ENCODE peak calls at places on chromosome 22, in eight cellular contexts. One of them, this sample, is unnamed.

GRCh38 chr22:30702856-30703255 is 8.2 kb downstream of the OSBP2 start:
- DNase-seq in type B pancreatic cell: no peak
- DNase-seq in dermis blood vessel endothelial cell: no peak
- DNase-seq in activated CD8-positive, alpha-beta memory T cell treated with anti-CD3 and anti-CD28 coated beads for 1 hour: no peak
- DNase-seq in lung: no peak
- DNase-seq in effector memory CD8-positive, alpha-beta T cell: no peak
- DNase-seq in activated naive CD4-positive, alpha-beta T cell treated with anti-CD3 and anti-CD28 coated beads for 36 hours: no peak
- DNase-seq in activated T-cell treated with anti-CD3 and anti-CD28 coated beads, Interleukin-2, amount 50 U/mL, for 48 hours: no peak
- DNase-seq in this sample: no peak

GRCh38 chr22:35637254-35637653 is 11.0 kb upstream of the APOL6 start:
- DNase-seq in type B pancreatic cell: no peak
- DNase-seq in dermis blood vessel endothelial cell: no peak
- DNase-seq in activated CD8-positive, alpha-beta memory T cell treated with anti-CD3 and anti-CD28 coated beads for 1 hour: no peak
- DNase-seq in lung: no peak
- DNase-seq in effector memory CD8-positive, alpha-beta T cell: no peak
- DNase-seq in activated naive CD4-positive, alpha-beta T cell treated with anti-CD3 and anti-CD28 coated beads for 36 hours: no peak
- DNase-seq in activated T-cell treated with anti-CD3 and anti-CD28 coated beads, Interleukin-2, amount 50 U/mL, for 48 hours: no peak
- DNase-seq in this sample: no peak

GRCh38 chr22:33519140-33519973 is 400.9 kb downstream of the LARGE1 start:
- DNase-seq in type B pancreatic cell: no peak
- DNase-seq in dermis blood vessel endothelial cell: peak; percentile 22
- DNase-seq in activated CD8-positive, alpha-beta memory T cell treated with anti-CD3 and anti-CD28 coated beads for 1 hour: no peak
- DNase-seq in lung: peak; percentile 30
- DNase-seq in effector memory CD8-positive, alpha-beta T cell: no peak
- DNase-seq in activated naive CD4-positive, alpha-beta T cell treated with anti-CD3 and anti-CD28 coated beads for 36 hours: peak; percentile 11
- DNase-seq in activated T-cell treated with anti-CD3 and anti-CD28 coated beads, Interleukin-2, amount 50 U/mL, for 48 hours: peak; percentile 18
- DNase-seq in this sample: peak; percentile 19

GRCh38 chr22:17436382-17436951 is 67.2 kb downstream of the CECR2 start:
- DNase-seq in type B pancreatic cell: no peak
- DNase-seq in dermis blood vessel endothelial cell: no peak
- DNase-seq in activated CD8-positive, alpha-beta memory T cell treated with anti-CD3 and anti-CD28 coated beads for 1 hour: no peak
- DNase-seq in lung: no peak
- DNase-seq in effector memory CD8-positive, alpha-beta T cell: no peak
- DNase-seq in activated naive CD4-positive, alpha-beta T cell treated with anti-CD3 and anti-CD28 coated beads for 36 hours: no peak
- DNase-seq in activated T-cell treated with anti-CD3 and anti-CD28 coated beads, Interleukin-2, amount 50 U/mL, for 48 hours: no peak
- DNase-seq in this sample: peak; percentile 54

GRCh38 chr22:24433868-24434471 is 6.6 kb downstream of the ADORA2A start:
- DNase-seq in type B pancreatic cell: no peak
- DNase-seq in dermis blood vessel endothelial cell: peak; percentile 70
- DNase-seq in activated CD8-positive, alpha-beta memory T cell treated with anti-CD3 and anti-CD28 coated beads for 1 hour: no peak
- DNase-seq in lung: no peak
- DNase-seq in effector memory CD8-positive, alpha-beta T cell: no peak
- DNase-seq in activated naive CD4-positive, alpha-beta T cell treated with anti-CD3 and anti-CD28 coated beads for 36 hours: peak; percentile 84
- DNase-seq in activated T-cell treated with anti-CD3 and anti-CD28 coated beads, Interleukin-2, amount 50 U/mL, for 48 hours: no peak
- DNase-seq in this sample: peak; percentile 62

GRCh38 chr22:38973289-38974169 is 8.6 kb upstream of the APOBEC3B start:
- DNase-seq in type B pancreatic cell: no peak
- DNase-seq in dermis blood vessel endothelial cell: peak; percentile 65
- DNase-seq in activated CD8-positive, alpha-beta memory T cell treated with anti-CD3 and anti-CD28 coated beads for 1 hour: no peak
- DNase-seq in lung: peak; percentile 43
- DNase-seq in effector memory CD8-positive, alpha-beta T cell: peak; percentile 54
- DNase-seq in activated naive CD4-positive, alpha-beta T cell treated with anti-CD3 and anti-CD28 coated beads for 36 hours: peak; percentile 77
- DNase-seq in activated T-cell treated with anti-CD3 and anti-CD28 coated beads, Interleukin-2, amount 50 U/mL, for 48 hours: peak; percentile 75
- DNase-seq in this sample: peak; percentile 66

GRCh38 chr22:22168190-22168940 is 76.2 kb upstream of the VPREB1 start:
- DNase-seq in type B pancreatic cell: no peak
- DNase-seq in dermis blood vessel endothelial cell: no peak
- DNase-seq in activated CD8-positive, alpha-beta memory T cell treated with anti-CD3 and anti-CD28 coated beads for 1 hour: no peak
- DNase-seq in lung: no peak
- DNase-seq in effector memory CD8-positive, alpha-beta T cell: no peak
- DNase-seq in activated naive CD4-positive, alpha-beta T cell treated with anti-CD3 and anti-CD28 coated beads for 36 hours: no peak
- DNase-seq in activated T-cell treated with anti-CD3 and anti-CD28 coated beads, Interleukin-2, amount 50 U/mL, for 48 hours: peak; percentile 36
- DNase-seq in this sample: peak; percentile 79

GRCh38 chr22:19802881-19803735 is 42.5 kb downstream of the TBX1 start:
- DNase-seq in type B pancreatic cell: no peak
- DNase-seq in dermis blood vessel endothelial cell: no peak
- DNase-seq in activated CD8-positive, alpha-beta memory T cell treated with anti-CD3 and anti-CD28 coated beads for 1 hour: no peak
- DNase-seq in lung: no peak
- DNase-seq in effector memory CD8-positive, alpha-beta T cell: no peak
- DNase-seq in activated naive CD4-positive, alpha-beta T cell treated with anti-CD3 and anti-CD28 coated beads for 36 hours: no peak
- DNase-seq in activated T-cell treated with anti-CD3 and anti-CD28 coated beads, Interleukin-2, amount 50 U/mL, for 48 hours: no peak
- DNase-seq in this sample: no peak

GRCh38 chr22:30424471-30425326 is 869 bp upstream of the MTFP1 start:
- DNase-seq in type B pancreatic cell: no peak
- DNase-seq in dermis blood vessel endothelial cell: peak; percentile 43
- DNase-seq in activated CD8-positive, alpha-beta memory T cell treated with anti-CD3 and anti-CD28 coated beads for 1 hour: no peak
- DNase-seq in lung: no peak
- DNase-seq in effector memory CD8-positive, alpha-beta T cell: no peak
- DNase-seq in activated naive CD4-positive, alpha-beta T cell treated with anti-CD3 and anti-CD28 coated beads for 36 hours: peak; percentile 39
- DNase-seq in activated T-cell treated with anti-CD3 and anti-CD28 coated beads, Interleukin-2, amount 50 U/mL, for 48 hours: peak; percentile 56
- DNase-seq in this sample: peak; percentile 61

GRCh38 chr22:27632451-27633295 is 168.9 kb downstream of the MN1 start:
- DNase-seq in type B pancreatic cell: no peak
- DNase-seq in dermis blood vessel endothelial cell: no peak
- DNase-seq in activated CD8-positive, alpha-beta memory T cell treated with anti-CD3 and anti-CD28 coated beads for 1 hour: no peak
- DNase-seq in lung: no peak
- DNase-seq in effector memory CD8-positive, alpha-beta T cell: no peak
- DNase-seq in activated naive CD4-positive, alpha-beta T cell treated with anti-CD3 and anti-CD28 coated beads for 36 hours: no peak
- DNase-seq in activated T-cell treated with anti-CD3 and anti-CD28 coated beads, Interleukin-2, amount 50 U/mL, for 48 hours: no peak
- DNase-seq in this sample: no peak

GRCh38 chr22:50306753-50307749 is at the start of gene PLXNB2:
- DNase-seq in type B pancreatic cell: peak; percentile 87
- DNase-seq in dermis blood vessel endothelial cell: peak; percentile 84
- DNase-seq in activated CD8-positive, alpha-beta memory T cell treated with anti-CD3 and anti-CD28 coated beads for 1 hour: peak; percentile 15
- DNase-seq in lung: peak; percentile 80
- DNase-seq in effector memory CD8-positive, alpha-beta T cell: no peak
- DNase-seq in activated naive CD4-positive, alpha-beta T cell treated with anti-CD3 and anti-CD28 coated beads for 36 hours: peak; percentile 29
- DNase-seq in activated T-cell treated with anti-CD3 and anti-CD28 coated beads, Interleukin-2, amount 50 U/mL, for 48 hours: peak; percentile 54
- DNase-seq in this sample: peak; percentile 93

GRCh38 chr22:17269607-17270261 is 50.5 kb upstream of the ADA2 start:
- DNase-seq in type B pancreatic cell: no peak
- DNase-seq in dermis blood vessel endothelial cell: no peak
- DNase-seq in activated CD8-positive, alpha-beta memory T cell treated with anti-CD3 and anti-CD28 coated beads for 1 hour: no peak
- DNase-seq in lung: no peak
- DNase-seq in effector memory CD8-positive, alpha-beta T cell: no peak
- DNase-seq in activated naive CD4-positive, alpha-beta T cell treated with anti-CD3 and anti-CD28 coated beads for 36 hours: no peak
- DNase-seq in activated T-cell treated with anti-CD3 and anti-CD28 coated beads, Interleukin-2, amount 50 U/mL, for 48 hours: no peak
- DNase-seq in this sample: no peak

GRCh38 chr22:45893516-45893915 is 83.4 kb downstream of the WNT7B start:
- DNase-seq in type B pancreatic cell: no peak
- DNase-seq in dermis blood vessel endothelial cell: no peak
- DNase-seq in activated CD8-positive, alpha-beta memory T cell treated with anti-CD3 and anti-CD28 coated beads for 1 hour: no peak
- DNase-seq in lung: no peak
- DNase-seq in effector memory CD8-positive, alpha-beta T cell: peak; percentile 13
- DNase-seq in activated naive CD4-positive, alpha-beta T cell treated with anti-CD3 and anti-CD28 coated beads for 36 hours: no peak
- DNase-seq in activated T-cell treated with anti-CD3 and anti-CD28 coated beads, Interleukin-2, amount 50 U/mL, for 48 hours: no peak
- DNase-seq in this sample: no peak

GRCh38 chr22:49924113-49924833 is 5.8 kb downstream of the CRELD2 start:
- DNase-seq in type B pancreatic cell: no peak
- DNase-seq in dermis blood vessel endothelial cell: no peak
- DNase-seq in activated CD8-positive, alpha-beta memory T cell treated with anti-CD3 and anti-CD28 coated beads for 1 hour: no peak
- DNase-seq in lung: no peak
- DNase-seq in effector memory CD8-positive, alpha-beta T cell: no peak
- DNase-seq in activated naive CD4-positive, alpha-beta T cell treated with anti-CD3 and anti-CD28 coated beads for 36 hours: no peak
- DNase-seq in activated T-cell treated with anti-CD3 and anti-CD28 coated beads, Interleukin-2, amount 50 U/mL, for 48 hours: no peak
- DNase-seq in this sample: no peak

GRCh38 chr22:11605468-11605981 is 3922.5 kb upstream of the OR11H1 start:
- DNase-seq in type B pancreatic cell: no peak
- DNase-seq in dermis blood vessel endothelial cell: no peak
- DNase-seq in activated CD8-positive, alpha-beta memory T cell treated with anti-CD3 and anti-CD28 coated beads for 1 hour: no peak
- DNase-seq in lung: no peak
- DNase-seq in effector memory CD8-positive, alpha-beta T cell: no peak
- DNase-seq in activated naive CD4-positive, alpha-beta T cell treated with anti-CD3 and anti-CD28 coated beads for 36 hours: no peak
- DNase-seq in activated T-cell treated with anti-CD3 and anti-CD28 coated beads, Interleukin-2, amount 50 U/mL, for 48 hours: no peak
- DNase-seq in this sample: no peak

GRCh38 chr22:22744412-22745224 is 100.2 kb downstream of the GGTLC2 start:
- DNase-seq in type B pancreatic cell: no peak
- DNase-seq in dermis blood vessel endothelial cell: no peak
- DNase-seq in activated CD8-positive, alpha-beta memory T cell treated with anti-CD3 and anti-CD28 coated beads for 1 hour: no peak
- DNase-seq in lung: no peak
- DNase-seq in effector memory CD8-positive, alpha-beta T cell: no peak
- DNase-seq in activated naive CD4-positive, alpha-beta T cell treated with anti-CD3 and anti-CD28 coated beads for 36 hours: no peak
- DNase-seq in activated T-cell treated with anti-CD3 and anti-CD28 coated beads, Interleukin-2, amount 50 U/mL, for 48 hours: no peak
- DNase-seq in this sample: no peak

GRCh38 chr22:47178339-47178738 is 415.9 kb downstream of the TBC1D22A start:
- DNase-seq in type B pancreatic cell: peak; percentile 24
- DNase-seq in dermis blood vessel endothelial cell: no peak
- DNase-seq in activated CD8-positive, alpha-beta memory T cell treated with anti-CD3 and anti-CD28 coated beads for 1 hour: no peak
- DNase-seq in lung: no peak
- DNase-seq in effector memory CD8-positive, alpha-beta T cell: no peak
- DNase-seq in activated naive CD4-positive, alpha-beta T cell treated with anti-CD3 and anti-CD28 coated beads for 36 hours: no peak
- DNase-seq in activated T-cell treated with anti-CD3 and anti-CD28 coated beads, Interleukin-2, amount 50 U/mL, for 48 hours: no peak
- DNase-seq in this sample: no peak

GRCh38 chr22:26642465-26643367 is 14.7 kb upstream of the MIAT start:
- DNase-seq in type B pancreatic cell: no peak
- DNase-seq in dermis blood vessel endothelial cell: no peak
- DNase-seq in activated CD8-positive, alpha-beta memory T cell treated with anti-CD3 and anti-CD28 coated beads for 1 hour: peak; percentile 65
- DNase-seq in lung: no peak
- DNase-seq in effector memory CD8-positive, alpha-beta T cell: peak; percentile 61
- DNase-seq in activated naive CD4-positive, alpha-beta T cell treated with anti-CD3 and anti-CD28 coated beads for 36 hours: peak; percentile 96
- DNase-seq in activated T-cell treated with anti-CD3 and anti-CD28 coated beads, Interleukin-2, amount 50 U/mL, for 48 hours: peak; percentile 92
- DNase-seq in this sample: peak; percentile 22

GRCh38 chr22:17302616-17303015 is 66.6 kb upstream of the CECR2 start:
- DNase-seq in type B pancreatic cell: no peak
- DNase-seq in dermis blood vessel endothelial cell: no peak
- DNase-seq in activated CD8-positive, alpha-beta memory T cell treated with anti-CD3 and anti-CD28 coated beads for 1 hour: no peak
- DNase-seq in lung: no peak
- DNase-seq in effector memory CD8-positive, alpha-beta T cell: no peak
- DNase-seq in activated naive CD4-positive, alpha-beta T cell treated with anti-CD3 and anti-CD28 coated beads for 36 hours: no peak
- DNase-seq in activated T-cell treated with anti-CD3 and anti-CD28 coated beads, Interleukin-2, amount 50 U/mL, for 48 hours: no peak
- DNase-seq in this sample: no peak

GRCh38 chr22:25702046-25702445 is 39.9 kb upstream of the MYO18B start:
- DNase-seq in type B pancreatic cell: no peak
- DNase-seq in dermis blood vessel endothelial cell: peak; percentile 34
- DNase-seq in activated CD8-positive, alpha-beta memory T cell treated with anti-CD3 and anti-CD28 coated beads for 1 hour: no peak
- DNase-seq in lung: no peak
- DNase-seq in effector memory CD8-positive, alpha-beta T cell: no peak
- DNase-seq in activated naive CD4-positive, alpha-beta T cell treated with anti-CD3 and anti-CD28 coated beads for 36 hours: no peak
- DNase-seq in activated T-cell treated with anti-CD3 and anti-CD28 coated beads, Interleukin-2, amount 50 U/mL, for 48 hours: no peak
- DNase-seq in this sample: peak; percentile 37

GRCh38 chr22:36238348-36239149 is 778 bp downstream of the APOL2 start:
- DNase-seq in type B pancreatic cell: no peak
- DNase-seq in dermis blood vessel endothelial cell: peak; percentile 46
- DNase-seq in activated CD8-positive, alpha-beta memory T cell treated with anti-CD3 and anti-CD28 coated beads for 1 hour: no peak
- DNase-seq in lung: no peak
- DNase-seq in effector memory CD8-positive, alpha-beta T cell: no peak
- DNase-seq in activated naive CD4-positive, alpha-beta T cell treated with anti-CD3 and anti-CD28 coated beads for 36 hours: peak; percentile 38
- DNase-seq in activated T-cell treated with anti-CD3 and anti-CD28 coated beads, Interleukin-2, amount 50 U/mL, for 48 hours: no peak
- DNase-seq in this sample: peak; percentile 32

GRCh38 chr22:25747245-25747944 is 5.4 kb downstream of the MYO18B start:
- DNase-seq in type B pancreatic cell: no peak
- DNase-seq in dermis blood vessel endothelial cell: peak; percentile 77
- DNase-seq in activated CD8-positive, alpha-beta memory T cell treated with anti-CD3 and anti-CD28 coated beads for 1 hour: no peak
- DNase-seq in lung: peak; percentile 38
- DNase-seq in effector memory CD8-positive, alpha-beta T cell: no peak
- DNase-seq in activated naive CD4-positive, alpha-beta T cell treated with anti-CD3 and anti-CD28 coated beads for 36 hours: no peak
- DNase-seq in activated T-cell treated with anti-CD3 and anti-CD28 coated beads, Interleukin-2, amount 50 U/mL, for 48 hours: no peak
- DNase-seq in this sample: no peak

GRCh38 chr22:23685205-23685784 is 5.5 kb upstream of the RGL4 start:
- DNase-seq in type B pancreatic cell: no peak
- DNase-seq in dermis blood vessel endothelial cell: no peak
- DNase-seq in activated CD8-positive, alpha-beta memory T cell treated with anti-CD3 and anti-CD28 coated beads for 1 hour: no peak
- DNase-seq in lung: no peak
- DNase-seq in effector memory CD8-positive, alpha-beta T cell: no peak
- DNase-seq in activated naive CD4-positive, alpha-beta T cell treated with anti-CD3 and anti-CD28 coated beads for 36 hours: no peak
- DNase-seq in activated T-cell treated with anti-CD3 and anti-CD28 coated beads, Interleukin-2, amount 50 U/mL, for 48 hours: no peak
- DNase-seq in this sample: no peak

GRCh38 chr22:31084811-31085492 is 3.8 kb downstream of the SMTN start:
- DNase-seq in type B pancreatic cell: peak; percentile 85
- DNase-seq in dermis blood vessel endothelial cell: peak; percentile 85
- DNase-seq in activated CD8-positive, alpha-beta memory T cell treated with anti-CD3 and anti-CD28 coated beads for 1 hour: peak; percentile 82
- DNase-seq in lung: peak; percentile 84
- DNase-seq in effector memory CD8-positive, alpha-beta T cell: peak; percentile 82
- DNase-seq in activated naive CD4-positive, alpha-beta T cell treated with anti-CD3 and anti-CD28 coated beads for 36 hours: peak; percentile 89
- DNase-seq in activated T-cell treated with anti-CD3 and anti-CD28 coated beads, Interleukin-2, amount 50 U/mL, for 48 hours: peak; percentile 92
- DNase-seq in this sample: peak; percentile 88

GRCh38 chr22:27495325-27495724 is 306.2 kb downstream of the MN1 start:
- DNase-seq in type B pancreatic cell: no peak
- DNase-seq in dermis blood vessel endothelial cell: no peak
- DNase-seq in activated CD8-positive, alpha-beta memory T cell treated with anti-CD3 and anti-CD28 coated beads for 1 hour: no peak
- DNase-seq in lung: no peak
- DNase-seq in effector memory CD8-positive, alpha-beta T cell: no peak
- DNase-seq in activated naive CD4-positive, alpha-beta T cell treated with anti-CD3 and anti-CD28 coated beads for 36 hours: no peak
- DNase-seq in activated T-cell treated with anti-CD3 and anti-CD28 coated beads, Interleukin-2, amount 50 U/mL, for 48 hours: no peak
- DNase-seq in this sample: no peak

GRCh38 chr22:49272546-49273125 is 555.0 kb downstream of the BRD1 start:
- DNase-seq in type B pancreatic cell: peak; percentile 57
- DNase-seq in dermis blood vessel endothelial cell: no peak
- DNase-seq in activated CD8-positive, alpha-beta memory T cell treated with anti-CD3 and anti-CD28 coated beads for 1 hour: no peak
- DNase-seq in lung: no peak
- DNase-seq in effector memory CD8-positive, alpha-beta T cell: no peak
- DNase-seq in activated naive CD4-positive, alpha-beta T cell treated with anti-CD3 and anti-CD28 coated beads for 36 hours: no peak
- DNase-seq in activated T-cell treated with anti-CD3 and anti-CD28 coated beads, Interleukin-2, amount 50 U/mL, for 48 hours: no peak
- DNase-seq in this sample: no peak

GRCh38 chr22:48885919-48886305 is 941.8 kb downstream of the BRD1 start:
- DNase-seq in type B pancreatic cell: peak; percentile 40
- DNase-seq in dermis blood vessel endothelial cell: no peak
- DNase-seq in activated CD8-positive, alpha-beta memory T cell treated with anti-CD3 and anti-CD28 coated beads for 1 hour: no peak
- DNase-seq in lung: no peak
- DNase-seq in effector memory CD8-positive, alpha-beta T cell: no peak
- DNase-seq in activated naive CD4-positive, alpha-beta T cell treated with anti-CD3 and anti-CD28 coated beads for 36 hours: no peak
- DNase-seq in activated T-cell treated with anti-CD3 and anti-CD28 coated beads, Interleukin-2, amount 50 U/mL, for 48 hours: no peak
- DNase-seq in this sample: no peak

GRCh38 chr22:22110548-22111266 is 128.1 kb upstream of the TOP3B start:
- DNase-seq in type B pancreatic cell: no peak
- DNase-seq in dermis blood vessel endothelial cell: peak; percentile 45
- DNase-seq in activated CD8-positive, alpha-beta memory T cell treated with anti-CD3 and anti-CD28 coated beads for 1 hour: no peak
- DNase-seq in lung: no peak
- DNase-seq in effector memory CD8-positive, alpha-beta T cell: peak; percentile 27
- DNase-seq in activated naive CD4-positive, alpha-beta T cell treated with anti-CD3 and anti-CD28 coated beads for 36 hours: peak; percentile 65
- DNase-seq in activated T-cell treated with anti-CD3 and anti-CD28 coated beads, Interleukin-2, amount 50 U/mL, for 48 hours: peak; percentile 69
- DNase-seq in this sample: peak; percentile 53

GRCh38 chr22:23393721-23394320 is 186.3 kb downstream of the IGLL1 start:
- DNase-seq in type B pancreatic cell: no peak
- DNase-seq in dermis blood vessel endothelial cell: no peak
- DNase-seq in activated CD8-positive, alpha-beta memory T cell treated with anti-CD3 and anti-CD28 coated beads for 1 hour: no peak
- DNase-seq in lung: no peak
- DNase-seq in effector memory CD8-positive, alpha-beta T cell: no peak
- DNase-seq in activated naive CD4-positive, alpha-beta T cell treated with anti-CD3 and anti-CD28 coated beads for 36 hours: no peak
- DNase-seq in activated T-cell treated with anti-CD3 and anti-CD28 coated beads, Interleukin-2, amount 50 U/mL, for 48 hours: no peak
- DNase-seq in this sample: no peak

GRCh38 chr22:46843691-46844297 is 81.3 kb downstream of the TBC1D22A start:
- DNase-seq in type B pancreatic cell: no peak
- DNase-seq in dermis blood vessel endothelial cell: no peak
- DNase-seq in activated CD8-positive, alpha-beta memory T cell treated with anti-CD3 and anti-CD28 coated beads for 1 hour: no peak
- DNase-seq in lung: peak; percentile 18
- DNase-seq in effector memory CD8-positive, alpha-beta T cell: no peak
- DNase-seq in activated naive CD4-positive, alpha-beta T cell treated with anti-CD3 and anti-CD28 coated beads for 36 hours: no peak
- DNase-seq in activated T-cell treated with anti-CD3 and anti-CD28 coated beads, Interleukin-2, amount 50 U/mL, for 48 hours: no peak
- DNase-seq in this sample: no peak

GRCh38 chr22:48918585-48919186 is 909.0 kb downstream of the BRD1 start:
- DNase-seq in type B pancreatic cell: no peak
- DNase-seq in dermis blood vessel endothelial cell: no peak
- DNase-seq in activated CD8-positive, alpha-beta memory T cell treated with anti-CD3 and anti-CD28 coated beads for 1 hour: no peak
- DNase-seq in lung: no peak
- DNase-seq in effector memory CD8-positive, alpha-beta T cell: no peak
- DNase-seq in activated naive CD4-positive, alpha-beta T cell treated with anti-CD3 and anti-CD28 coated beads for 36 hours: no peak
- DNase-seq in activated T-cell treated with anti-CD3 and anti-CD28 coated beads, Interleukin-2, amount 50 U/mL, for 48 hours: no peak
- DNase-seq in this sample: no peak

GRCh38 chr22:36334081-36334831 is 53.5 kb downstream of the MYH9 start:
- DNase-seq in type B pancreatic cell: no peak
- DNase-seq in dermis blood vessel endothelial cell: peak; percentile 63
- DNase-seq in activated CD8-positive, alpha-beta memory T cell treated with anti-CD3 and anti-CD28 coated beads for 1 hour: no peak
- DNase-seq in lung: no peak
- DNase-seq in effector memory CD8-positive, alpha-beta T cell: no peak
- DNase-seq in activated naive CD4-positive, alpha-beta T cell treated with anti-CD3 and anti-CD28 coated beads for 36 hours: peak; percentile 72
- DNase-seq in activated T-cell treated with anti-CD3 and anti-CD28 coated beads, Interleukin-2, amount 50 U/mL, for 48 hours: peak; percentile 72
- DNase-seq in this sample: no peak

GRCh38 chr22:43126506-43127165 is 16.1 kb downstream of the BIK start:
- DNase-seq in type B pancreatic cell: no peak
- DNase-seq in dermis blood vessel endothelial cell: peak; percentile 62
- DNase-seq in activated CD8-positive, alpha-beta memory T cell treated with anti-CD3 and anti-CD28 coated beads for 1 hour: no peak
- DNase-seq in lung: no peak
- DNase-seq in effector memory CD8-positive, alpha-beta T cell: no peak
- DNase-seq in activated naive CD4-positive, alpha-beta T cell treated with anti-CD3 and anti-CD28 coated beads for 36 hours: no peak
- DNase-seq in activated T-cell treated with anti-CD3 and anti-CD28 coated beads, Interleukin-2, amount 50 U/mL, for 48 hours: no peak
- DNase-seq in this sample: no peak

GRCh38 chr22:31818481-31819392 is 64.9 kb downstream of the DEPDC5 start:
- DNase-seq in type B pancreatic cell: no peak
- DNase-seq in dermis blood vessel endothelial cell: peak; percentile 10
- DNase-seq in activated CD8-positive, alpha-beta memory T cell treated with anti-CD3 and anti-CD28 coated beads for 1 hour: no peak
- DNase-seq in lung: no peak
- DNase-seq in effector memory CD8-positive, alpha-beta T cell: no peak
- DNase-seq in activated naive CD4-positive, alpha-beta T cell treated with anti-CD3 and anti-CD28 coated beads for 36 hours: peak; percentile 34
- DNase-seq in activated T-cell treated with anti-CD3 and anti-CD28 coated beads, Interleukin-2, amount 50 U/mL, for 48 hours: peak; percentile 55
- DNase-seq in this sample: no peak